ENCODE peak calls at places on chromosomes 4 and X, in five cellular contexts. F is AG04450; Y is coronary artery; V is mucosa of descending colon; S is activated CD8-positive, alpha-beta T cell treated with anti-CD3 and anti-CD28 coated beads for 36 hours. P is an unnamed sample.

GRCh38 chr4:159464302-159464701 is 361.4 kb downstream of the RAPGEF2 start:
- DNase-seq in Y (no peak), F (no peak), V (no peak), S (no peak), P (no peak)

GRCh38 chr4:147843162-147843561 is 111.3 kb downstream of the ARHGAP10 start:
- DNase-seq in V (no peak), Y (no peak), F (no peak), S (peak; percentile 43), P (peak; percentile 25)

GRCh38 chr4:6974138-6974848 is 64.7 kb downstream of the TBC1D14 start:
- DNase-seq in V (peak; percentile 84), Y (no peak), S (peak; percentile 90), F (peak; percentile 67), P (peak; percentile 86)

GRCh38 chr4:11429646-11430045 is 952 bp upstream of the HS3ST1 start:
- DNase-seq in V (peak; percentile 35), Y (no peak), F (no peak), S (no peak), P (no peak)

GRCh38 chr4:6909970-6910339 is 329 bp downstream of the TBC1D14 start:
- DNase-seq in F (no peak), S (peak; percentile 57), V (peak; percentile 70), Y (no peak), P (no peak)

GRCh38 chrX:136251042-136251991 is at the start of gene MAP7D3:
- DNase-seq in Y (no peak), F (no peak), S (peak; percentile 70), V (peak; percentile 71), P (peak; percentile 88)

GRCh38 chr4:41072021-41072777 is 142.1 kb downstream of the APBB2 start:
- DNase-seq in F (no peak), S (no peak), Y (no peak), V (no peak), P (no peak)

GRCh38 chr4:3872834-3873313 is 106.7 kb downstream of the ADRA2C start:
- DNase-seq in Y (peak; percentile 35), S (no peak), F (no peak), V (no peak), P (no peak)

GRCh38 chrX:18377802-18378201 is 23.3 kb upstream of the SCML2 start:
- DNase-seq in V (no peak), F (no peak), S (peak; percentile 29), Y (no peak), P (no peak)

GRCh38 chrX:18220786-18221185 is at the start of gene BEND2:
- DNase-seq in Y (no peak), S (no peak), V (no peak), F (no peak), P (no peak)

GRCh38 chrX:145825896-145826295 is 8.3 kb downstream of the SLITRK2 start:
- DNase-seq in V (no peak), Y (no peak), S (peak; percentile 12), F (no peak), P (no peak)

GRCh38 chr4:7803992-7804758 is 135.5 kb downstream of the AFAP1 start:
- DNase-seq in F (no peak), V (peak; percentile 91), Y (peak; percentile 89), S (peak; percentile 89), P (peak; percentile 82)

GRCh38 chr4:93199492-93199891 is 629.1 kb upstream of the ATOH1 start:
- DNase-seq in S (no peak), Y (no peak), V (no peak), F (no peak), P (peak; percentile 9)

GRCh38 chr4:91447168-91447567 is 856.6 kb upstream of the GRID2 start:
- DNase-seq in Y (no peak), S (no peak), F (no peak), V (no peak), P (no peak)

GRCh38 chr4:37400326-37400881 is 155.9 kb downstream of the NWD2 start:
- DNase-seq in F (no peak), V (no peak), Y (no peak), S (no peak), P (peak; percentile 23)

GRCh38 chr4:45349859-45350258 is 623.5 kb upstream of the GNPDA2 start:
- DNase-seq in S (no peak), V (no peak), Y (no peak), F (no peak), P (no peak)

GRCh38 chrX:13794417-13794816 is 22.5 kb downstream of the GPM6B start:
- DNase-seq in V (no peak), Y (no peak), F (no peak), S (no peak), P (no peak)

GRCh38 chr4:94446386-94446785 is 5.4 kb upstream of the PDLIM5 start:
- DNase-seq in Y (no peak), S (no peak), V (no peak), F (peak; percentile 47), P (no peak)

GRCh38 chrX:137565921-137566745 is at the start of gene ZIC3:
- DNase-seq in V (peak; percentile 37), S (no peak), Y (no peak), F (no peak), P (no peak)

GRCh38 chr4:80388284-80388607 is 52.7 kb downstream of the CFAP299 start:
- DNase-seq in S (no peak), F (no peak), Y (no peak), V (no peak), P (no peak)

GRCh38 chr4:80390178-80390577 is 54.6 kb downstream of the CFAP299 start:
- DNase-seq in V (no peak), S (no peak), Y (no peak), F (no peak), P (no peak)

GRCh38 chr4:80386281-80386886 is 50.9 kb downstream of the CFAP299 start:
- DNase-seq in S (no peak), V (no peak), F (no peak), Y (no peak), P (no peak)

GRCh38 chr4:80385397-80386280 is 50.1 kb downstream of the CFAP299 start:
- DNase-seq in V (no peak), Y (no peak), S (no peak), F (no peak), P (no peak)

DNA sequence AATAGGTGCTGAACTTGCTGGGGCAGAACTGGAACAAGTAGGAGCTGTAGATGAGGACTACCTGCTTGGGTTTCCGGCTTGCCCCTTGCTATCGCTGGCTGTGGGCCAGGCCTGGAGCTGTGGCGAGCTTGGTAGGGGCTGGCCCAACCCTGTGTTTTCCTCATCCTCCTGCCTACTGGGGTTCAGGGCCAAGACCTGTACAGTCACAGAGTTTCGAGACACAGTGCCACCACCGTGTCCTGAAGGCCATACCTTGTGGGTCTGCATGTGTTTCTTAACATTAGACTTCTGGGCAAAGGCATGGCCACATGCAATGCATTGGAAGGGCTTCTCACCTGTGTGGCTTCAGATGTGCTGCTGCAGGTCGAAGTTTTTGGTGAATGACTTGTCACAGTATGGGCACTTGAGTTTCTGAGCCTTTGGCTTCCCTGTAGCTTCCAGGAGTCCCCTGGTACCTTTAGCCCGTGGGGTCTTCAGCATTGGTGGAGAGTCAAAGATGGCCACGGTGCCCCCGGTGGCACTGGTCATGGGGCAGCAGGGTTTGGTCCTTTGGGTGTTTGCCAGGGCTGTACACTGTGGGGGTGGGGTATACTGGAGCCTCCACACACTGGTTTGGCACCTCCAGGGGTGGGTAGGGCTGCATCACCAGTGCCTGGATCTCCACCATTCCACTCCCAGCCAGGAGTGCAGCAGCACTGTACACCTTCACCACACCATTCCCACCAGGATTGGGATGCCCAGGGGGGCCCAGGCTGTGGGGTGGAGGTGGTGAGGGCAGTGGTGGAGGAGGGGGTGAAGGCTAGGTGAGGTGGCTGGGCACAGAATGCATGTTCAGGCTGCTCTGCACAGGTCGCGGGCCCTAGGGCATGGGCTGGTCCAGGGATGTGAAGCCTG is 52.1 kb downstream of the CFAP299 start:
- DNase-seq in V (no peak), Y (no peak), S (no peak), F (no peak), P (no peak)
- TF ChIP-seq CTCF in V (no peak), Y (no peak), S (no peak), F (no peak), P (no peak)

GRCh38 chr4:117434424-117434823 is 349.0 kb upstream of the TRAM1L1 start:
- DNase-seq in S (no peak), F (no peak), V (no peak), Y (no peak), P (no peak)

GRCh38 chr4:117429506-117429905 is 344.1 kb upstream of the TRAM1L1 start:
- DNase-seq in S (no peak), Y (no peak), V (no peak), F (no peak), P (no peak)

GRCh38 chr4:117429061-117429460 is 343.7 kb upstream of the TRAM1L1 start:
- DNase-seq in S (peak; percentile 6), F (no peak), Y (no peak), V (no peak), P (no peak)
- TF ChIP-seq CTCF in S (no peak), F (no peak), Y (no peak), V (no peak), P (peak; percentile 13)

GRCh38 chr4:74772106-74772505 is 22.2 kb downstream of the BTC start:
- DNase-seq in F (no peak), S (no peak), V (no peak), Y (no peak), P (no peak)

GRCh38 chr4:74764119-74764518 is 30.2 kb downstream of the BTC start:
- DNase-seq in F (no peak), S (no peak), V (no peak), Y (no peak), P (no peak)

GRCh38 chr4:74772783-74773182 is 21.5 kb downstream of the BTC start:
- DNase-seq in F (no peak), Y (no peak), S (no peak), V (no peak), P (no peak)

GRCh38 chr4:74770511-74770910 is 23.8 kb downstream of the BTC start:
- DNase-seq in S (no peak), F (no peak), Y (no peak), V (no peak), P (no peak)

GRCh38 chr4:74768857-74769525 is 25.3 kb downstream of the BTC start:
- DNase-seq in F (no peak), V (no peak), S (no peak), Y (no peak), P (no peak)
- TF ChIP-seq CTCF in F (no peak), V (no peak), S (no peak), Y (no peak), P (no peak)

DNA sequence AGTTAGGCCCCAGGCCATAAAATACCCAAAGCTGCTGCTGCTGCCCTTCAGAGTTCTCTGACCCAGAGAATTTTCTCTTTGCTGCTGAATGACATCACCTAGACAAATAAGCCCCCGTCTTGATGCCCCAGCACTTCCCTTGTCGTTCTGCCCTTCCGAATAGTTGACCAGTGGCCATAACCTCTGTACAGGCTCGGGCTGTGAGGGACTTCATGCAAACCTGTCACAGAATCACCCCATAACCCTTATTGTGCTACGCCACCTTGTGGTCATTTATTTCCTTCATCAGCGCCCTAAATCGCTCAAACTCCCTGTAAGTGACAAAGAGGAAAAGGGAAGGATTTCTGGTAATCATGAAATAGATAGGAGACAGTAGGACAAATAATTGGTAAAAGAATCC is 18.8 kb downstream of the SPACA5 start:
- DNase-seq in Y (peak; percentile 69), S (peak; percentile 51), V (no peak), F (peak; percentile 20), P (peak; percentile 40)
- TF ChIP-seq CTCF in Y (no peak), S (peak; percentile 44), V (peak; percentile 19), F (peak; percentile 66), P (peak; percentile 67)

GRCh38 chrX:25066131-25066530 is 50.4 kb upstream of the ARX start:
- DNase-seq in V (no peak), F (no peak), S (no peak), Y (no peak), P (no peak)
- TF ChIP-seq CTCF in V (no peak), F (no peak), S (no peak), Y (no peak), P (no peak)